ENCODE peak calls at places on chromosomes 1 and 21, in six cellular contexts. A is mammary epithelial cell, R is heart right ventricle, M is hepatocyte, D is AG09309, Y is fibroblast of mammary gland. W is an unnamed sample.

GRCh38 chr21:41832230-41833137 is 46.7 kb downstream of the PRDM15 start:
- DNase-seq in A (no peak), D (no peak), R (no peak), Y (no peak), M (no peak), W (no peak)

GRCh38 chr1:34549199-34549598 is 205.6 kb upstream of the GJB5 start:
- DNase-seq in M (peak; percentile 62), D (no peak), R (no peak), Y (no peak), A (peak; percentile 18), W (peak; percentile 25)

GRCh38 chr1:24189528-24189927 is 2.4 kb upstream of the IFNLR1 start:
- DNase-seq in M (no peak), A (no peak), R (no peak), Y (no peak), D (no peak), W (no peak)

GRCh38 chr1:219726480-219727272 is 113.8 kb upstream of the ZC3H11B start:
- DNase-seq in R (no peak), A (no peak), M (no peak), D (no peak), Y (no peak), W (no peak)

GRCh38 chr1:200738733-200739498 is at the start of gene CAMSAP2:
- DNase-seq in Y (peak; percentile 85), A (peak; percentile 85), D (peak; percentile 46), R (peak; percentile 91), M (peak; percentile 94), W (peak; percentile 82)

GRCh38 chr1:16965486-16966067 is 14.8 kb downstream of the MFAP2 start:
- DNase-seq in Y (no peak), A (no peak), M (no peak), R (no peak), D (no peak), W (no peak)

GRCh38 chr21:34029724-34030528 is 43.5 kb upstream of the MRPS6 start:
- DNase-seq in D (no peak), M (peak; percentile 54), R (no peak), A (peak; percentile 75), Y (peak; percentile 90), W (peak; percentile 79)

GRCh38 chr21:7953058-7953457 is 2568.3 kb upstream of the TPTE start:
- DNase-seq in D (no peak), R (no peak), A (no peak), Y (no peak), M (no peak), W (no peak)

GRCh38 chr1:117967472-117967871 is 37.9 kb downstream of the WDR3 start:
- DNase-seq in R (no peak), A (peak; percentile 22), M (peak; percentile 11), Y (peak; percentile 61), D (peak; percentile 14), W (peak; percentile 60)

GRCh38 chr1:190849346-190849745 is 371.7 kb upstream of the BRINP3 start:
- DNase-seq in M (no peak), R (no peak), A (no peak), Y (no peak), D (no peak), W (peak; percentile 5)

GRCh38 chr1:175303308-175303707 is 110.7 kb upstream of the KIAA0040 start:
- DNase-seq in D (no peak), R (no peak), Y (no peak), A (no peak), M (no peak), W (no peak)
- H3K4me3 ChIP-seq in D (no peak overlapping the region), R (no peak overlapping the region), Y (no peak overlapping the region), A (no peak overlapping the region), M (no peak overlapping the region), W (no peak overlapping the region)

GRCh38 chr1:147236448-147236847 is 6.0 kb upstream of the CHD1L start:
- DNase-seq in Y (no peak), D (no peak), R (no peak), M (no peak), A (no peak), W (no peak)

GRCh38 chr1:147238925-147239820 is 3.3 kb upstream of the CHD1L start:
- DNase-seq in M (no peak), A (no peak), Y (no peak), D (no peak), R (no peak), W (no peak)

GRCh38 chr1:147235822-147236221 is 6.7 kb upstream of the CHD1L start:
- DNase-seq in D (no peak), M (no peak), Y (no peak), A (no peak), R (no peak), W (no peak)

GRCh38 chr1:147236959-147237791 is 5.3 kb upstream of the CHD1L start:
- DNase-seq in Y (no peak), D (no peak), A (peak; percentile 42), R (no peak), M (peak; percentile 23), W (no peak)

DNA sequence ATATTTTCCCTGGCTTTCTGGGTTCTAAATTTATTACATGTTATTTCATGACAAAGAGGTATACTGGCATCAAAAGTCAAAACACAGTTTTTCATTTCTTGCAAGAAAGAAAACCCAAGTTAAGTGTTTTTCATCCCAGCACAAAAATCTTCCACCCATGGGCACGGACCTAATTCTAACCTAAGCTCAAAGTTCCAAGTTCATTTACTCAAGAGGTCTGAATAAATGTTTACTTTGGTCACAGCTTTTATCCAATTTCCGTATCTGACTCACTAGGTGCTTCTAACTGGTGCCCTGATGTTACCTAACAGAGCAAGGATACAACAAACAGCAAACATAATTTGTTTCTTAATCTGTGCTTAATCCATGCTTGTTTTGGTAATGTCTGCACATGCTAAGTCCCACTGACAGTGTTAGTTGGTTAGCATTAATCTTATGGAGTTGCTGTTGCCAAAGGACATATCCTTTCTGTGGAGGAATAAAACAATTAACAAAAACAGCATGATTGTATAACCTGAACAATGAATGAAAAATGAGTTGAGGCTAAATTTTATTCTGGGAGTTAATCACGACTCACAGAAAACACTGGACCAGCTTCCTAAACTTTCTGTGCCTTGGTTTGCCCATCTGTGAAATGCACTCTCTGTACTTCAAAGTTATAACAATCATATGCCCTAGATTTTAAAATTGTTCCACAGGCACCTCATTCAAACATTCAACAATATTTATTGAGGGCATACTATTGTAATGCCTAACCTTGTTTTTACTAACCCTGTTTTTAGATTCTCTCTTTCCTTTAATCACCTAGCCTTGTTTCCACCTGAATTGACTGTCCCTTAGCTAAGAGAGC is 4.2 kb upstream of the CHD1L start:
- DNase-seq in R (no peak), D (no peak), Y (no peak), M (peak; percentile 32), A (no peak), W (no peak)
- H3K4me3 ChIP-seq in R (no peak overlapping the region), D (no peak overlapping the region), Y (no peak overlapping the region), M (no peak overlapping the region), A (no peak overlapping the region), W (no peak overlapping the region)

DNA sequence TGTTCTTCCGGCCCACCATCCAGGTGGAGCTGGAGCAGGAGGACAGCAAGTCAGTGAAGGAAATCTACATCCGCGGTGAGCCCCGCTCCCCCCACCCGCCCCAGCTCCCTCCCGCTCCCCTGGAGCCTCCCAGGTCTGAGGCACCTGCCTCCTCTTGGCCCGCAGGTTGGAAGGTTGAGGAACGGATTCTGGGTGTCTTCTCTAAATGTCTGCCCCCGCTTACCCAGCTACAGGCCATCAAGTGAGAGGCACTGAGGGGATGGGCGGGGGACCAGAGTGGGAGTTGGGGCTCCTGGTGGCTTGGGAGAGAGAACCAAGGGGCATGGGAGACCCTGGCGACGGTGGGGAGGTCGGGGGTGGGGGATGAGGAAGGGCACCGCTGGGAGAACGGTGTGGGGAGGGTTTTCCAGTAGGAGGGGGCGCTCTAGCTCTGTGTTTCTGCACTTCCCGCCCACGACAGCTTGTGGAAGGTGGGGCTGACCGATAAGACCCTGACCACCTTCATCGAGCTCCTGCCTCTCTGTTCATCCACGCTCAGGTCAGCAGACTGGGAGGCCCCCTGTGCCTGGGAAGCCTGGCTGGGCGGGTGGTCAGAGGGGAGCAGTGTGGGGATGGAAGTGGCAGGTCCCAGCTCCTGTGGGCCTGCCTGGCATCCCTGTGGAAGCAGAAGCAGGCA is 4.2 kb downstream of the LRRC71 start:
- DNase-seq in A (no peak), R (no peak), M (no peak), Y (no peak), D (no peak), W (no peak)
- H3K4me3 ChIP-seq in A (no peak overlapping the region), R (no peak overlapping the region), M (no peak overlapping the region), Y (no peak overlapping the region), D (no peak overlapping the region), W (no peak overlapping the region)

GRCh38 chr1:55315552-55315951 is 100.4 kb upstream of the USP24 start:
- DNase-seq in D (no peak), R (no peak), A (no peak), Y (no peak), M (no peak), W (no peak)
- H3K4me3 ChIP-seq in D (no peak overlapping the region), R (no peak overlapping the region), A (no peak overlapping the region), Y (no peak overlapping the region), M (no peak overlapping the region), W (no peak overlapping the region)

GRCh38 chr1:7538849-7539771 is 232.0 kb upstream of the VAMP3 start:
- DNase-seq in M (no peak), D (no peak), Y (no peak), R (no peak), A (no peak), W (no peak)
- H3K4me3 ChIP-seq in M (no peak overlapping the region), D (no peak overlapping the region), Y (no peak overlapping the region), R (no peak overlapping the region), A (no peak overlapping the region), W (no peak overlapping the region)

GRCh38 chr1:62325696-62326095 is 6.5 kb upstream of the KANK4 start:
- DNase-seq in Y (peak; percentile 81), A (peak; percentile 99), R (no peak), M (no peak), D (peak; percentile 87), W (no peak)

GRCh38 chr1:62333431-62333830 is 14.2 kb upstream of the KANK4 start:
- DNase-seq in A (peak; percentile 54), D (no peak), M (no peak), R (no peak), Y (peak; percentile 42), W (no peak)

GRCh38 chr1:62325076-62325475 is 5.8 kb upstream of the KANK4 start:
- DNase-seq in R (no peak), Y (peak; percentile 65), D (peak; percentile 83), A (peak; percentile 94), M (peak; percentile 52), W (peak; percentile 63)

DNA sequence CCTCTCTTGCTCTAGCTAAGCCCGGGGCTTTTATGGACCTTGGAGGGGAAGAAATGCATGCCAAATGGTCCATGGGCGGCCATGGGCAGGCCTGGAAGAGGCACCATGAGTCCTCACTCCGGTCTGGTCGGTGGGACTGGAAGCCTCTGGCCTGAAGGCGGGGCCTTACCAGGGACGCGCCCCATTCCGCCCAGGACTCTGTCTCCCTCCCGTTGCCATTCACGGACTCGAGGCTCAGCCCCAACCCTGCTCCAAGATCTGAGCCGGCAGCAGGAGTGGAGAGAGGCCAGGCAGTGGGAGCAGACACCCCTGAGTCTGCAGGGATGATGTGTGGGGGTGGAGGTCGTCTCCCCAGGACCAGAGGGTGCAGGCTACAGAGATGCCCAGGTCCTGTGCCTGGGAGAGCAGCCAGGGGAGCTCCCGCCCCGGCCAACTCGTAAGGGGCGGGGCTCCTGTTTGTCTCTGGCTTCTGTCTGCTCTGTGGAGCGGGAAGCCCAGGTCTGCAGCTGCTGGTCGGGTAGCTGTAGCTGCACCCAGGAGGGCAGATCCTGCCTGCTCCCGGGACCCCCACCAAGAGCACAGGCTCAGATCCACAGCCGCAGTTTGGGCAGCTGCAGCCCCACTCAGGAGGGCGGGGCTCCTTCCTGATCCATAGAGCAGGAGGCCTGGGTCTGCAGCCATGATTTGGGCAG is 8.3 kb upstream of the KANK4 start:
- DNase-seq in R (no peak), D (no peak), M (peak; percentile 26), A (no peak), Y (no peak), W (peak; percentile 99)
- H3K4me3 ChIP-seq in R (no peak overlapping the region), D (no peak overlapping the region), M (no peak overlapping the region), A (no peak overlapping the region), Y (no peak overlapping the region), W (peak overlapping the region; percentile 48)

GRCh38 chr1:2443285-2444137 is 31.1 kb upstream of the PEX10 start:
- DNase-seq in D (no peak), A (no peak), M (no peak), Y (no peak), R (no peak), W (no peak)
- H3K4me3 ChIP-seq in D (no peak overlapping the region), A (no peak overlapping the region), M (no peak overlapping the region), Y (no peak overlapping the region), R (no peak overlapping the region), W (no peak overlapping the region)